ENCODE peak calls at places on chromosome 1, in seven cellular contexts. R is NCI-H2171 treated with DMSO at 0.1 percent for 48 hours; K is posterior cingulate gyrus; P is RWPE1; D is EH; O is NCI-H2029; C is naive thymus-derived CD8-positive, alpha-beta T cell. E is an unnamed sample.

GRCh38 chr1:194731025-194731424 is 1544.6 kb upstream of the B3GALT2 start:
- DNase-seq in R (no peak), K (no peak), P (peak; percentile 26), D (no peak), O (no peak), C (no peak), E (no peak)

GRCh38 chr1:66374561-66375111 is 159.3 kb upstream of the SGIP1 start:
- DNase-seq in R (no peak), K (no peak), P (peak; percentile 18), D (peak; percentile 91), O (no peak), C (no peak), E (no peak)

GRCh38 chr1:179818743-179819173 is 58.8 kb downstream of the TOR1AIP2 start:
- DNase-seq in R (no peak), K (no peak), P (no peak), D (peak; percentile 18), O (no peak), C (no peak), E (no peak)

GRCh38 chr1:66302810-66303209 is 231.1 kb upstream of the SGIP1 start:
- DNase-seq in R (no peak), K (no peak), P (no peak), D (peak; percentile 54), O (no peak), C (no peak), E (no peak)

GRCh38 chr1:205709059-205709398 is 28.7 kb upstream of the SLC45A3 start:
- DNase-seq in R (no peak), K (no peak), P (no peak), D (peak; percentile 80), O (no peak), C (no peak), E (no peak)

GRCh38 chr1:43083375-43083774 is 88.7 kb downstream of the EBNA1BP2 start:
- DNase-seq in R (no peak), K (no peak), P (no peak), D (no peak), O (no peak), C (no peak), E (no peak)

GRCh38 chr1:170807432-170807831 is 127.9 kb upstream of the MROH9 start:
- DNase-seq in R (no peak), K (no peak), P (peak; percentile 22), D (peak; percentile 83), O (no peak), C (no peak), E (no peak)

GRCh38 chr1:15957221-15958090 is 18.4 kb downstream of the ZBTB17 start:
- DNase-seq in R (peak; percentile 15), K (no peak), P (no peak), D (peak; percentile 31), O (no peak), C (no peak), E (no peak)

GRCh38 chr1:216606047-216606637 is 117.1 kb downstream of the ESRRG start:
- DNase-seq in R (peak; percentile 37), K (no peak), P (no peak), D (no peak), O (no peak), C (no peak), E (no peak)

GRCh38 chr1:7218210-7218832 is 433.1 kb downstream of the CAMTA1 start:
- DNase-seq in R (peak; percentile 84), K (peak; percentile 39), P (peak; percentile 55), D (peak; percentile 55), O (peak; percentile 52), C (no peak), E (peak; percentile 55)

GRCh38 chr1:186620526-186620925 is 59.7 kb downstream of the PTGS2 start:
- DNase-seq in R (no peak), K (no peak), P (no peak), D (peak; percentile 41), O (no peak), C (no peak), E (no peak)

GRCh38 chr1:205588691-205589445 is 42.9 kb downstream of the ELK4 start:
- DNase-seq in R (no peak), K (peak; percentile 34), P (no peak), D (peak; percentile 62), O (no peak), C (no peak), E (peak; percentile 70)

GRCh38 chr1:84365225-84366221 is 32.8 kb upstream of the DNASE2B start:
- DNase-seq in R (no peak), K (no peak), P (peak; percentile 93), D (peak; percentile 99), O (peak; percentile 35), C (no peak), E (no peak)

GRCh38 chr1:125065092-125065820 is 3880.5 kb downstream of the SRGAP2C start:
- DNase-seq in R (no peak), K (no peak), P (no peak), D (no peak), O (no peak), C (no peak), E (no peak)

GRCh38 chr1:117339866-117340357 is 27.3 kb upstream of the MAN1A2 start:
- DNase-seq in R (no peak), K (no peak), P (peak; percentile 14), D (peak; percentile 54), O (peak; percentile 64), C (peak; percentile 11), E (peak; percentile 49)

GRCh38 chr1:113804421-113805255 is 7.6 kb downstream of the RSBN1 start:
- DNase-seq in R (no peak), K (no peak), P (peak; percentile 75), D (peak; percentile 75), O (no peak), C (no peak), E (no peak)

GRCh38 chr1:153542956-153543737 is 2.4 kb upstream of the S100A5 start:
- DNase-seq in R (no peak), K (no peak), P (no peak), D (no peak), O (no peak), C (no peak), E (no peak)

GRCh38 chr1:39183503-39184353 is 20.8 kb upstream of the MACF1 start:
- DNase-seq in R (no peak), K (no peak), P (peak; percentile 86), D (peak; percentile 86), O (peak; percentile 100), C (peak; percentile 85), E (peak; percentile 80)

GRCh38 chr1:8116892-8117262 is 90.8 kb upstream of the ERRFI1 start:
- DNase-seq in R (no peak), K (no peak), P (no peak), D (peak; percentile 89), O (no peak), C (no peak), E (no peak)

GRCh38 chr1:86739901-86740507 is 35.6 kb downstream of the SH3GLB1 start:
- DNase-seq in R (no peak), K (no peak), P (no peak), D (no peak), O (peak; percentile 38), C (no peak), E (no peak)

GRCh38 chr1:53578358-53578757 is 119.2 kb downstream of the DMRTB1 start:
- DNase-seq in R (no peak), K (no peak), P (no peak), D (peak; percentile 42), O (no peak), C (no peak), E (no peak)

GRCh38 chr1:16615253-16616252 is 2.2 kb upstream of the NBPF1 start:
- DNase-seq in R (no peak), K (no peak), P (no peak), D (no peak), O (no peak), C (peak; percentile 0), E (no peak)

GRCh38 chr1:10168912-10169514 is 41.4 kb upstream of the KIF1B start:
- DNase-seq in R (no peak), K (no peak), P (no peak), D (no peak), O (no peak), C (no peak), E (no peak)

GRCh38 chr1:89994231-89994804 is 592 bp upstream of the ZNF326 start:
- DNase-seq in R (no peak), K (no peak), P (no peak), D (no peak), O (no peak), C (no peak), E (no peak)

GRCh38 chr1:155591770-155592169 is 18.2 kb upstream of the MSTO1 start:
- DNase-seq in R (peak; percentile 75), K (no peak), P (peak; percentile 32), D (peak; percentile 71), O (peak; percentile 47), C (peak; percentile 44), E (peak; percentile 79)

E was measured in RPMI8226.